ENCODE peak calls at places on chromosomes 3 and 15, in seven cellular contexts. K is H9, N is mesenchymal stem cell, V is neuronal stem cell, G is IMR-90, W is mesendoderm, O is H1. B is an unnamed sample.

GRCh38 chr3:127997961-127998360 is 54.3 kb upstream of the SEC61A1 start:
- DNase-seq in W (no peak), K (no peak), O (no peak), G (no peak), V (no peak), N (no peak), B (no peak)

GRCh38 chr3:147008458-147008857 is 397.9 kb downstream of the ZIC4 start:
- DNase-seq in G (no peak), V (no peak), W (no peak), O (no peak), N (no peak), K (no peak), B (no peak)

GRCh38 chr3:157794771-157795170 is 291.6 kb upstream of the VEPH1 start:
- DNase-seq in O (no peak), N (peak), V (no peak), K (no peak), W (no peak), G (peak), B (no peak)

GRCh38 chr3:178318957-178319528 is 217.2 kb upstream of the KCNMB2 start:
- DNase-seq in N (no peak), K (no peak), W (peak), O (no peak), G (no peak), V (no peak), B (peak)

GRCh38 chr3:101970915-101971314 is 121.6 kb downstream of the NFKBIZ start:
- DNase-seq in G (no peak), V (no peak), K (no peak), O (no peak), W (no peak), N (no peak), B (no peak)

GRCh38 chr3:144840866-144841265 is 869.2 kb downstream of the DIPK2A start:
- DNase-seq in N (peak), V (no peak), G (no peak), O (no peak), W (no peak), K (no peak), B (no peak)

GRCh38 chr3:13300546-13301294 is 119.4 kb downstream of the NUP210 start:
- DNase-seq in K (no peak), N (no peak), V (no peak), G (no peak), O (no peak), W (no peak), B (peak)

GRCh38 chr3:114022145-114022544 is 34.2 kb downstream of the CCDC191 start:
- DNase-seq in N (no peak), O (no peak), G (no peak), V (no peak), W (peak), K (no peak), B (no peak)

GRCh38 chr15:26372712-26373111 is 400.2 kb downstream of the GABRB3 start:
- DNase-seq in N (no peak), W (peak), V (peak), O (no peak), G (no peak), K (no peak), B (no peak)

GRCh38 chr3:43616034-43616433 is 5.8 kb downstream of the ANO10 start:
- DNase-seq in O (no peak), G (no peak), V (no peak), K (no peak), W (no peak), N (no peak), B (no peak)

GRCh38 chr15:83092309-83092976 is 15.0 kb upstream of the TM6SF1 start:
- DNase-seq in O (no peak), K (no peak), G (peak), N (peak), W (no peak), V (no peak), B (peak)

GRCh38 chr3:169143471-169143870 is 520.0 kb downstream of the MECOM start:
- DNase-seq in O (no peak), G (no peak), V (no peak), N (no peak), W (no peak), K (no peak), B (no peak)

DNA sequence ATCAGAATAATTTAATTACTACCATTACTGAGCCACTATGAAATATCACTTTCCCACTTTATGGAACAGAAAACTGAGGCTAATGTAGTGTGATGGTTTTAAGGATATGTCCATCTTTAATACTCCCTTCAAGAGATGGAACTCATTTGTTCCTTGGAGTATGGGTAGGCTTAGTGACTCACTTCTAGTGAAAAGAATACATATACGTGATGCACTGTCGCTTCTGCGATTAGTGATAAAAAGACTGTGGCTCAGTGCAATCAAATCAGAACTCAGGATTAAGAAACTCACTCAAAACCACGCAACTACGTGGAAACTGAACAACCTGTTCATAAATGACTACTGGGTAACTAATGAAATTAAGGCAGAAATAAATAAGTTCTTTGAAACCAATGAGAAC is 216.6 kb downstream of the SUCLG2 start:
- DNase-seq in N (no peak), G (no peak), O (no peak), K (no peak), V (no peak), W (no peak), B (no peak)
- H2BK120ac ChIP-seq in N (no peak), G (no peak), O (no peak), K (no peak), V (no peak), W (no peak), B (no peak)

DNA sequence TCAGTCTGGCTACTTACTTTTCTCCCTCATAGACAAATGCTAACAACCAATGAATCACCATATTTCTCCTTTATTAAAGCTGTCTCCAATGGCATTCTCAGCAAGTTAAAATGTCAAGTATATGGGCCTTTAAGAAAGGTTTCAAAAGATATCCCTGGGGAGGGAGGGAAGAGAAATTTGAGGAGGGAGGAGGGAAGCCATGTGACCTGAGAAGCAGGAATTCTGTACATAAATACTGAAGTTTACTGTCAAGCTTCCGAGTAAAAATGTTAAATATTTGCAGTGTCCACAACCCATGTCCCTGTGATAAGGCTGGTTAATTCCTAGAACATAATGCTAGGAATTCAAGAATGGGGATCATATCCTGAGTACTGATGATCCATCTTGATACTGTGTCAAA is 175.9 kb downstream of the CNTN4 start:
- DNase-seq in K (no peak), O (no peak), W (no peak), V (no peak), N (peak), G (no peak), B (no peak)
- H2AK5ac ChIP-seq in K (no peak), O (no peak), W (no peak), V (no peak), N (no peak), G (no peak), B (no peak)

GRCh38 chr3:54954019-54954418 is 26.2 kb upstream of the LRTM1 start:
- DNase-seq in G (peak), O (no peak), W (peak), N (peak), V (no peak), K (peak), B (peak)
- H3K9ac ChIP-seq in G (peak), O (no peak), W (no peak), N (no peak), V (no peak), K (no peak), B (peak)

DNA sequence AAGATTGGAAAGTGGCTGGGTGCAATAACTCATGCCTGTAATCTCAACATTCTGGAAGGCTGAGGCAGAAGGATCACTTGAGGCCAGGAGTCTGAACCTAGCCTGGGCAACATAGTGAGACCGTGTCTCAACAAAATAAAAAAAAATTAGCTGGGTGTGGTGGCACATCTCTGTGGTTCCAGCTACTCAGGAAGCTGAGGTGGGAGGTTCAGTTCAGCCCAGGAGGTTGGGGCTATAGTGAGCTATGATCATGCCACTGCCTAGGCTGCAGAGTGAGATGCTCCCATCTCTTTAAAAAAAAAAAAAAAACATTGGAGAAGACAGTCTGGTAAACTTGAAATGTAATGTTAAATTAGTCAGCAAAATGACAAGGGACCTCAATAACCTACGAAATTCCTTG is 57.9 kb downstream of the STAG1 start:
- DNase-seq in G (no peak), K (no peak), O (no peak), V (no peak), W (no peak), N (no peak), B (no peak)
- H2BK120ac ChIP-seq in G (no peak), K (no peak), O (no peak), V (no peak), W (no peak), N (no peak), B (no peak)

GRCh38 chr15:56495050-56495449 is 30.1 kb upstream of the MNS1 start:
- DNase-seq in G (no peak), W (no peak), V (no peak), K (no peak), N (no peak), O (no peak), B (no peak)
- H2AK5ac ChIP-seq in G (no peak), W (no peak), V (no peak), K (no peak), N (no peak), O (no peak), B (no peak)

GRCh38 chr3:55724407-55724784 is 237.3 kb upstream of the WNT5A start:
- DNase-seq in G (no peak), V (no peak), N (no peak), W (no peak), K (no peak), O (no peak), B (no peak)
- H3K9ac ChIP-seq in G (no peak), V (no peak), N (no peak), W (no peak), K (no peak), O (no peak), B (no peak)

GRCh38 chr15:85289677-85290365 is 90.6 kb upstream of the AKAP13 start:
- DNase-seq in G (peak), O (no peak), W (peak), K (no peak), V (no peak), N (peak), B (no peak)
- H2BK120ac ChIP-seq in G (no peak), O (no peak), W (no peak), K (no peak), V (no peak), N (no peak), B (no peak)

GRCh38 chr3:39869890-39870289 is 60.5 kb downstream of the MYRIP start:
- DNase-seq in W (peak), V (no peak), O (no peak), K (peak), N (no peak), G (no peak), B (no peak)

DNA sequence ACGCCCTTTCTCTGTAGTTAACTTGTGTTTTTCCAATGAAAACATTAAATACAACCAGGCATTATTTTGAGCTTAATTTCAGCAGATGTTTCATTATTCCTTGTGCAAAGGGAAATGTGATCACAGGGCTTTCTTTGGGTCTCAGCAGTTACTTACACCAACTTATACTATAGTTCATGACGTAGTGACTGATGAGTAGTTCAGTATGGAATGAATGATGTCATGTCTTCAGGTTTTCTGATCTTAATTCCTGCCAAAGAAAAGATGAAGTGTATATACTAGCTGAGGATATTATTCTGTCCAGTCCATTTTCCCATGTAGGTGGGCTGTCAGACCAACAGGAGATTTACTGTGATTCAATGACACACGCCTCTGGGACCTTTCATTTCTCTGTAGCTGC is 61.3 kb downstream of the MYRIP start:
- DNase-seq in V (no peak), O (no peak), W (peak), N (no peak), G (no peak), K (no peak), B (peak)
- H2AK5ac ChIP-seq in V (no peak), O (no peak), W (no peak), N (no peak), G (no peak), K (no peak), B (no peak)

DNA sequence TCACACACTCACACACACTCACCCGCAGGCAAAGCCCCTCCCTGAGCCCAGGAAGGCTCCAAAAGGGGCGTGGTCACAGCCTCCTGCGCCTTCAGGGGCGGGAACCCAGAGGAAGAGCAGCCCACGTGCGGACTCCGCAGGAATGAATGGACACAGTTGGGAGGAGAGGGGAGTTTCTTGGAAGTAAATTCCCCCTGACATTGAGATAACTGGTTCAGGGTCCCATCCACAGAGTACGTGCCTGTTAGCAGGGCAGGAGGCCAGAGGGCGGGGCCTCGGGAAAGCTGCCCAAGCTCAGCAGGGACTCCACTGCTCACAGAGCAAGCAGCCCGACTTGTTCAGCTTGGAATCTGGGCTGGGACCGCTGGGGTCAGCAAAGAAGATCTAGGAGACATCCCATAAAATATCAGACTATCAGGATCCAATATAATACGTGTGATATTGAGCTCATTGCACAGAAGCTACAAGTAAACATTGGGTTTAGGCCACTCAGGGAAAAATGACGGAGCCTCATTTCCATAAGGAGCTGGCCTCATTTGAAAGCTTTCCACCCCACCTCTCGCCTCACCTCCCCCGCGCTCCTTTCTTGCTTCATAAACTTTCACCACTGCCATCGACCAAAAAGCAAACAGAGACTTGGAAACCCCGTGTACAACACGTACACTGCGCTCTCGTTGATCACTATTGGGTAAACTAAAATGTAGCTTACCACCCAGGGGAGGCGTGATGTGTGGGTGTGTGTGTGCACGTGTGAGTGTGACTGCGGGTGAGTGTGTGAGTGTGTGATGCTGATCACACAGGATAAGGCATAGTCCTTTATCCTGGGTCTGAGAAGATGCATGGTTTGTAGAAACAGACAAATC is 36.0 kb downstream of the TM2D3 start:
- DNase-seq in O (peak), G (peak), V (peak), K (peak), W (peak), N (peak), B (peak)
- H3K9ac ChIP-seq in O (no peak), G (no peak), V (no peak), K (no peak), W (peak), N (peak), B (no peak)

B was measured in trophoblast cell.